ENCODE peak calls at places on chromosomes 11 and 22, in ten cellular contexts. I is AG04449, K is heart right ventricle, G is AG04450, J is brain microvascular endothelial cell, W is cardiac muscle cell, A is epithelial cell of esophagus, F is adrenal gland, L is OCI-LY7, Q is A549. Z is an unnamed sample.

GRCh38 chr11:63937713-63938480 is 905 bp upstream of the NAA40 start:
- DNase-seq in J (no peak), K (no peak), I (no peak), F (no peak), Q (peak; percentile 87), W (no peak), G (no peak), A (no peak), L (peak; percentile 78), Z (no peak)

GRCh38 chr11:124643605-124644425 is 21.2 kb downstream of the TBRG1 start:
- DNase-seq in F (no peak), I (peak; percentile 83), L (no peak), Q (no peak), J (peak; percentile 96), G (peak; percentile 86), A (peak; percentile 62), K (no peak), W (peak; percentile 93), Z (no peak)

GRCh38 chr22:31613904-31614296 is 48.1 kb downstream of the PISD start:
- DNase-seq in Q (no peak), G (no peak), I (no peak), W (no peak), A (no peak), L (no peak), F (no peak), K (no peak), J (no peak), Z (no peak)

GRCh38 chr11:110979696-110980095 is 265.8 kb upstream of the POU2AF2 start:
- DNase-seq in J (no peak), W (no peak), Q (no peak), F (peak; percentile 49), G (no peak), L (no peak), A (peak; percentile 14), I (no peak), K (no peak), Z (no peak)

GRCh38 chr11:9568854-9569587 is 4.4 kb upstream of the WEE1 start:
- DNase-seq in G (peak; percentile 58), W (peak; percentile 93), J (peak; percentile 87), F (no peak), A (peak; percentile 98), K (peak; percentile 61), I (peak; percentile 71), Q (peak; percentile 50), L (peak; percentile 63), Z (peak; percentile 83)

GRCh38 chr11:109978895-109979294 is 114.3 kb upstream of the ZC3H12C start:
- DNase-seq in Q (no peak), A (no peak), L (no peak), J (no peak), G (no peak), W (peak; percentile 11), K (no peak), F (no peak), I (no peak), Z (no peak)

GRCh38 chr11:47234669-47235075 is 13.9 kb downstream of the ACP2 start:
- DNase-seq in A (no peak), F (peak; percentile 91), J (peak; percentile 67), L (no peak), K (peak; percentile 47), Q (no peak), G (no peak), W (peak; percentile 59), I (no peak), Z (no peak)

GRCh38 chr11:131511794-131512193 is 141.4 kb downstream of the NTM start:
- DNase-seq in W (peak; percentile 25), F (no peak), A (peak; percentile 22), K (no peak), J (peak; percentile 3), G (no peak), I (no peak), L (peak; percentile 48), Q (no peak), Z (no peak)

GRCh38 chr22:46824348-46824909 is 62.0 kb downstream of the TBC1D22A start:
- DNase-seq in A (no peak), G (no peak), K (no peak), I (no peak), J (no peak), L (no peak), Q (no peak), W (no peak), F (no peak), Z (no peak)

GRCh38 chr11:111598546-111598945 is 3.7 kb upstream of the SIK2 start:
- DNase-seq in G (peak; percentile 48), K (no peak), F (no peak), Q (no peak), A (no peak), J (no peak), W (peak; percentile 74), I (no peak), L (no peak), Z (no peak)

GRCh38 chr11:83862033-83862432 is 575.9 kb upstream of the CCDC90B start:
- DNase-seq in K (no peak), G (no peak), Q (no peak), I (no peak), L (no peak), A (no peak), J (no peak), W (no peak), F (no peak), Z (no peak)

GRCh38 chr11:60701509-60701818 is 2.1 kb downstream of the MS4A8 start:
- DNase-seq in L (no peak), W (no peak), J (no peak), A (no peak), Q (no peak), I (no peak), F (no peak), K (no peak), G (no peak), Z (no peak)
- TF ChIP-seq CTCF in L (peak; percentile 22), W (no peak), J (no peak), A (no peak), Q (no peak), I (no peak), F (no peak), K (no peak), G (no peak), Z (no peak)

GRCh38 chr11:29131055-29131454 is 885.8 kb downstream of the KCNA4 start:
- DNase-seq in Q (no peak), G (no peak), L (no peak), W (no peak), A (no peak), F (no peak), J (no peak), I (no peak), K (no peak), Z (no peak)
- H3K4me3 ChIP-seq in Q (no peak overlapping the region), G (no peak overlapping the region), L (no peak overlapping the region), W (no peak overlapping the region), A (no peak overlapping the region), F (no peak overlapping the region), J (no peak overlapping the region), I (no peak overlapping the region), K (no peak overlapping the region), Z (no peak overlapping the region)

GRCh38 chr11:29957406-29957805 is 59.4 kb downstream of the KCNA4 start:
- DNase-seq in A (peak; percentile 2), F (peak; percentile 26), Q (no peak), I (no peak), K (no peak), W (no peak), J (no peak), G (no peak), L (no peak), Z (no peak)

GRCh38 chr11:29963068-29963467 is 53.8 kb downstream of the KCNA4 start:
- DNase-seq in W (no peak), L (no peak), G (no peak), K (no peak), I (no peak), F (no peak), Q (no peak), A (no peak), J (no peak), Z (no peak)

GRCh38 chr11:29959488-29959887 is 57.3 kb downstream of the KCNA4 start:
- DNase-seq in L (no peak), W (no peak), I (no peak), Q (no peak), K (no peak), G (no peak), J (no peak), F (no peak), A (no peak), Z (no peak)

GRCh38 chr11:29963796-29964195 is 53.0 kb downstream of the KCNA4 start:
- DNase-seq in L (no peak), K (no peak), A (no peak), Q (no peak), W (no peak), I (no peak), F (no peak), G (no peak), J (no peak), Z (no peak)

DNA sequence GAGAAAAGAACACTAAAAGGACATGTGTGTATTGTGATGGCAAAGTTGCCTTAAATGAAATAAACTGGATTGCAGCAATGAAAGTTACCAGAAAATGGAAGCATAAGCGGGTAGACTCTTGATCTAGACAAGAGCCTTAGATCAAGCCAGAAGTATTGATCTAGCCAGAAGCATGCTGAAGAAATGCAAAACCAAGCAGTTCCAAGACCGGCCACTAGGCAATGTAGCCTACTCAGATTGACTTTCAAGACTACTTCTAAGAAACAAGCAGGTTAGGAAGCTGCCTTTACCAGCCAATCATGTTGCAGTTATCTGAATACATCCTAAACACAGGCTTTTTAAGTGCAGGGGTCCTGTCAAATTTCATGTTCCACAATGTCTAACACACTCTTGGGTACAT is 54.6 kb downstream of the KCNA4 start:
- DNase-seq in K (no peak), G (no peak), A (peak; percentile 10), F (no peak), L (peak; percentile 7), W (no peak), J (no peak), I (no peak), Q (no peak), Z (no peak)
- TF ChIP-seq CTCF in K (no peak), G (peak; percentile 32), A (peak; percentile 43), F (no peak), L (peak; percentile 63), W (peak; percentile 25), J (peak; percentile 45), I (no peak), Q (no peak), Z (peak; percentile 37)

GRCh38 chr11:132992838-132993680 is 539.2 kb downstream of the OPCML start:
- DNase-seq in F (no peak), I (peak; percentile 9), Q (no peak), L (no peak), G (no peak), A (no peak), K (no peak), J (peak; percentile 14), W (peak; percentile 13), Z (no peak)

GRCh38 chr11:132999519-132999918 is 532.8 kb downstream of the OPCML start:
- DNase-seq in G (no peak), Q (no peak), K (no peak), L (no peak), A (no peak), F (no peak), J (no peak), I (no peak), W (no peak), Z (no peak)

GRCh38 chr11:132999031-132999430 is 533.3 kb downstream of the OPCML start:
- DNase-seq in J (no peak), G (no peak), K (no peak), F (no peak), W (no peak), I (no peak), L (no peak), A (no peak), Q (no peak), Z (no peak)

GRCh38 chr11:132997396-132997795 is 534.9 kb downstream of the OPCML start:
- DNase-seq in K (no peak), Q (no peak), W (no peak), I (no peak), A (no peak), L (no peak), J (no peak), G (no peak), F (no peak), Z (no peak)

GRCh38 chr11:132994038-132994502 is 538.2 kb downstream of the OPCML start:
- DNase-seq in L (no peak), G (no peak), J (no peak), F (no peak), W (no peak), I (no peak), Q (no peak), A (no peak), K (no peak), Z (no peak)
- H3K4me3 ChIP-seq in L (no peak overlapping the region), G (no peak overlapping the region), J (peak overlapping the region; percentile 23), F (no peak overlapping the region), W (peak overlapping the region; percentile 19), I (peak overlapping the region; percentile 45), Q (no peak overlapping the region), A (no peak overlapping the region), K (peak overlapping the region; percentile 34), Z (no peak overlapping the region)